ENCODE peak calls at places on chromosomes 16 and 17, in eight cellular contexts. D is astrocyte of the spinal cord, P is thoracic aorta, O is BJ, Z is lower lobe of right lung, L is coronary artery, Y is fibroblast of pulmonary artery, I is pancreas. M is an unnamed sample.

GRCh38 chr16:50836121-50836541 is 94.2 kb downstream of the CYLD start:
- DNase-seq in D (no peak), P (no peak), O (no peak), Z (no peak), L (no peak), Y (peak), I (no peak), M (no peak)

GRCh38 chr16:11188801-11189740 is 66.9 kb downstream of the SOCS1 start:
- DNase-seq in D (no peak), P (no peak), O (no peak), Z (no peak), L (no peak), Y (no peak), I (no peak), M (no peak)

GRCh38 chr17:50078430-50078829 is 16.7 kb upstream of the PDK2 start:
- DNase-seq in D (no peak), P (no peak), O (no peak), Z (no peak), L (no peak), Y (no peak), I (no peak), M (peak)

GRCh38 chr17:61856078-61856477 is 7.2 kb downstream of the BRIP1 start:
- DNase-seq in D (no peak), P (no peak), O (no peak), Z (no peak), L (no peak), Y (no peak), I (no peak), M (no peak)

GRCh38 chr17:78360371-78361226 is 722 bp upstream of the SOCS3 start:
- DNase-seq in D (peak), P (no peak), O (no peak), Z (peak), L (peak), Y (peak), I (peak), M (peak)

GRCh38 chr17:27968206-27968732 is 74.2 kb upstream of the NLK start:
- DNase-seq in D (no peak), P (no peak), O (no peak), Z (no peak), L (no peak), Y (no peak), I (peak), M (no peak)

GRCh38 chr16:78715673-78716072 is 616.2 kb downstream of the WWOX start:
- DNase-seq in D (no peak), P (no peak), O (no peak), Z (no peak), L (no peak), Y (no peak), I (no peak), M (no peak)

GRCh38 chr17:8698142-8699050 is 46.2 kb downstream of the CCDC42 start:
- DNase-seq in D (peak), P (peak), O (no peak), Z (no peak), L (peak), Y (peak), I (no peak), M (no peak)

GRCh38 chr16:55949518-55949917 is 74.3 kb upstream of the CES5A start:
- DNase-seq in D (no peak), P (no peak), O (no peak), Z (no peak), L (no peak), Y (no peak), I (no peak), M (no peak)

GRCh38 chr17:35766489-35766877 is 5.8 kb downstream of the C17orf50 start:
- DNase-seq in D (no peak), P (no peak), O (no peak), Z (no peak), L (no peak), Y (no peak), I (no peak), M (no peak)

GRCh38 chr16:21145738-21146137 is 4.9 kb downstream of the DNAH3 start:
- DNase-seq in D (no peak), P (no peak), O (no peak), Z (no peak), L (no peak), Y (no peak), I (no peak), M (no peak)

GRCh38 chr17:61235821-61236197 is 163.8 kb upstream of the TBX2 start:
- DNase-seq in D (peak), P (no peak), O (peak), Z (no peak), L (no peak), Y (peak), I (no peak), M (no peak)

GRCh38 chr17:17028059-17028877 is 14.0 kb upstream of the MPRIP start:
- DNase-seq in D (peak), P (no peak), O (peak), Z (peak), L (no peak), Y (peak), I (peak), M (peak)

GRCh38 chr17:74394977-74395376 is 27.7 kb downstream of the GPR142 start:
- DNase-seq in D (no peak), P (no peak), O (no peak), Z (no peak), L (no peak), Y (no peak), I (peak), M (no peak)

GRCh38 chr17:44552361-44552760 is 4.9 kb upstream of the FZD2 start:
- DNase-seq in D (no peak), P (no peak), O (no peak), Z (peak), L (no peak), Y (no peak), I (no peak), M (no peak)

GRCh38 chr17:52751051-52751450 is 592.5 kb upstream of the CA10 start:
- DNase-seq in D (no peak), P (no peak), O (no peak), Z (no peak), L (no peak), Y (no peak), I (no peak), M (no peak)

GRCh38 chr16:813204-813915 is 12.8 kb upstream of the GNG13 start:
- DNase-seq in D (no peak), P (no peak), O (no peak), Z (no peak), L (no peak), Y (peak), I (no peak), M (no peak)

GRCh38 chr17:76428511-76428910 is 24.4 kb downstream of the UBE2O start:
- DNase-seq in D (no peak), P (no peak), O (no peak), Z (no peak), L (no peak), Y (no peak), I (no peak), M (no peak)

GRCh38 chr17:16915752-16916556 is 56.0 kb downstream of the TNFRSF13B start:
- DNase-seq in D (no peak), P (no peak), O (no peak), Z (peak), L (no peak), Y (peak), I (peak), M (peak)

GRCh38 chr16:695355-696089 is 5.3 kb upstream of the WDR24 start:
- DNase-seq in D (no peak), P (no peak), O (no peak), Z (peak), L (no peak), Y (no peak), I (no peak), M (no peak)

GRCh38 chr17:8481089-8481488 is 45.4 kb downstream of the NDEL1 start:
- DNase-seq in D (no peak), P (no peak), O (no peak), Z (no peak), L (no peak), Y (no peak), I (no peak), M (no peak)

GRCh38 chr17:549197-550040 is 165.2 kb downstream of the VPS53 start:
- DNase-seq in D (peak), P (no peak), O (peak), Z (no peak), L (no peak), Y (no peak), I (no peak), M (no peak)

GRCh38 chr17:17205368-17206148 is 575 bp downstream of the PLD6 start:
- DNase-seq in D (peak), P (no peak), O (no peak), Z (peak), L (no peak), Y (no peak), I (peak), M (no peak)

GRCh38 chr17:44350733-44351226 is 5.7 kb downstream of the GRN start:
- DNase-seq in D (peak), P (no peak), O (no peak), Z (peak), L (no peak), Y (peak), I (peak), M (no peak)

GRCh38 chr16:77273815-77274214 is 74.6 kb downstream of the SYCE1L start:
- DNase-seq in D (peak), P (no peak), O (no peak), Z (no peak), L (no peak), Y (no peak), I (no peak), M (no peak)

GRCh38 chr16:31706318-31706717 is 167.3 kb upstream of the ZNF267 start:
- DNase-seq in D (no peak), P (no peak), O (no peak), Z (no peak), L (no peak), Y (no peak), I (no peak), M (no peak)

GRCh38 chr16:56302506-56302905 is 111.2 kb downstream of the GNAO1 start:
- DNase-seq in D (no peak), P (no peak), O (no peak), Z (no peak), L (no peak), Y (no peak), I (no peak), M (peak)

GRCh38 chr17:4256952-4257351 is 6.8 kb downstream of the ANKFY1 start:
- DNase-seq in D (no peak), P (no peak), O (no peak), Z (no peak), L (no peak), Y (no peak), I (no peak), M (no peak)

GRCh38 chr17:45121055-45121454 is 11.3 kb downstream of the PLCD3 start:
- DNase-seq in D (no peak), P (no peak), O (no peak), Z (no peak), L (no peak), Y (no peak), I (no peak), M (no peak)

GRCh38 chr17:65918921-65919546 is 272.9 kb downstream of the CEP112 start:
- DNase-seq in D (peak), P (no peak), O (no peak), Z (no peak), L (no peak), Y (peak), I (no peak), M (no peak)
- TF ChIP-seq CTCF in D (peak), P (peak), O (peak), Z (peak), L (no peak), Y (peak), I (no peak), M (peak)

GRCh38 chr17:68613739-68614298 is 12.7 kb upstream of the FAM20A start:
- DNase-seq in D (peak), P (no peak), O (no peak), Z (peak), L (no peak), Y (peak), I (no peak), M (no peak)
- TF ChIP-seq CTCF in D (peak), P (peak), O (peak), Z (peak), L (no peak), Y (peak), I (peak), M (peak)

GRCh38 chr17:15230866-15231265 is 34.3 kb downstream of the PMP22 start:
- DNase-seq in D (no peak), P (no peak), O (no peak), Z (no peak), L (no peak), Y (no peak), I (no peak), M (no peak)

GRCh38 chr17:15232517-15232915 is 32.6 kb downstream of the PMP22 start:
- DNase-seq in D (no peak), P (no peak), O (no peak), Z (no peak), L (no peak), Y (no peak), I (no peak), M (no peak)

GRCh38 chr17:15233971-15234370 is 31.2 kb downstream of the PMP22 start:
- DNase-seq in D (no peak), P (no peak), O (no peak), Z (no peak), L (no peak), Y (no peak), I (no peak), M (no peak)

GRCh38 chr17:15231851-15232516 is 33.1 kb downstream of the PMP22 start:
- DNase-seq in D (no peak), P (no peak), O (no peak), Z (no peak), L (no peak), Y (no peak), I (no peak), M (no peak)

DNA sequence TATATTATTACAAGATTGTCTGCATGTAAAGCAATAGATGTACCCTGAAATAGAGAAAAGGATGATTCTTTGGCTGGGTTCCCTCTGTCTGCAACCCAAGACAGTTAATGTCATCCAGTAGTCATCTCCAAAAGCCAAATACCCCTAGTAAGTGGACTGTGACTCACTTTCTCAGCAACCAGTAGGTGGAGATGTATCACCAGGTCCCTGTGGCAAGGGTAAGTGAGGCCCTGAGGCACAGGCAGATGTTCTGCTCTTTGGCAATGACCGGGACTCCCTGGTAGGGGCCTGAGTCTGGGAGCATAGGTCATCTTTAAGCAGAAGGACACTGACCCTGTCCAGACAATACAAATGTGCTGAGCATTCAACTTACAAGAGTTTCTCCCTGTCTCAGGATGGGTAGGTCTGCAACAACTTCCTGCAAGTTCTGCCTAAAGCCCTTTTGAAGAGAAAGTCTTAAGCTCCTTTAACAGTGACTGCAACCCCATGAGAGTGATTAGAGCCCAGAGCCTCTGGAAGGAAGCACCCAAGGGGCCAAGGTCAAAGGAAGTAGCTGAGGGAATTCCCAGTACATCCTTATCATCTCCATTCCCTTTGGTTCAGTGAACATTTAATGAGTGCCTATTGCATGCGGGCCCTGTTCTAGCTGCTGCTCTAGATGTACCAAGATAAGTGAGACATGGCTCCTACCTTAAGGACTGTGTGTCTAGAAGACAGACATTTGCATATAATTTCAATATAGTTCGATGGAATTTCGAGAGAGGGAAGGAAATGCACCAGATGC is 31.9 kb downstream of the PMP22 start:
- DNase-seq in D (peak), P (no peak), O (no peak), Z (no peak), L (no peak), Y (peak), I (no peak), M (no peak)
- TF ChIP-seq CTCF in D (peak), P (no peak), O (peak), Z (no peak), L (no peak), Y (peak), I (no peak), M (peak)

GRCh38 chr16:67305216-67306071 is 21.1 kb downstream of the KCTD19 start:
- DNase-seq in D (no peak), P (no peak), O (no peak), Z (no peak), L (no peak), Y (no peak), I (no peak), M (peak)
- TF ChIP-seq CTCF in D (no peak), P (no peak), O (no peak), Z (no peak), L (no peak), Y (no peak), I (no peak), M (no peak)

GRCh38 chr17:21286771-21287702 is 2.5 kb downstream of the MAP2K3 start:
- DNase-seq in D (no peak), P (no peak), O (no peak), Z (no peak), L (peak), Y (no peak), I (peak), M (no peak)

GRCh38 chr17:21284319-21285163 is at the start of gene MAP2K3:
- DNase-seq in D (peak), P (peak), O (peak), Z (peak), L (peak), Y (peak), I (peak), M (peak)

GRCh38 chr17:21283482-21284318 is 811 bp upstream of the MAP2K3 start:
- DNase-seq in D (no peak), P (no peak), O (no peak), Z (no peak), L (peak), Y (no peak), I (peak), M (no peak)

GRCh38 chr17:21286066-21286770 is 1.7 kb downstream of the MAP2K3 start:
- DNase-seq in D (peak), P (peak), O (peak), Z (peak), L (peak), Y (peak), I (peak), M (no peak)

DNA sequence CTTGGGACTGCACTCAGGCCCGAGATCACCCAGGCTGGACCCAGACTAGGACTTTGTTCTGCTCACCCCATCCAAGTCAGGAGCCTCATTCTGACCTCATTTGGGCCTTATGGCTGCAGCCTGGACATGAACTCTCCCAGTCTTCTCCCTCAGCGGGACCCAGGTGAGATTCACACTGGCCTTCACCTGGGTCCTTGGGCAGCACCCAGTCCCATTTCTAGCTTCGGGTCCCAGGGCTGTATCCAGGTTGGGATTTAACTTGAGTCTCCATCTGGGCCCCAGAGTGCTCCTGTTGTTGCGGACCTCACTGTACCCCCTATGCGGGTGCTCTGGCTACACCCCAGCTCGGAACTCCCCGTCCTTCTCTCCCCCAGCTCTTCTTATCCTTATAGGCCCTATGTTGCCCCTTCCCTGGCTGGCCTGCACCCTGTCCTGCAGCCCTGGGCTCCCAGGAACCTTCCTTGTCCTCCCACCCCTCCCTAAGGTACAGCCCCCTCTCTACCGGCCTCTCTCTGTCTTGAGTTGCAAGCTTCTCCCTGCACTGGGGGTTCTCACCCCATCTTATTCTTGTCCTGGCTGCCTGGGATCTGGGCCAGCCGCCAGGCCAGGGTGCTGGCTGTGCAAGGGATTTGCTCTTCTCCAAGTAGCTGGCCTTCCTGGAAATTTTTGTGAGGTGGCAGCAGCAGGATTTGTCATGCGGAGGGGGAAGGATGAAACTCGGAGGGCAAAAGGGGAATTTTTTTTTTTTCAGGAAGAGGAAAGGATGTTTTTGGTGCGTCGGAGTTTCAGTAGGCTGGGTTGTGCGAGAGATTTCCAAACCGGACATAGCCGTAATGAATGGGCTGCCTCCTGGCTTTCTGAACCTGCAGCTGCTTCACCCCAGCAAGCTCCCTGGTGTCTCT is 904 bp downstream of the MAP2K3 start:
- DNase-seq in D (no peak), P (no peak), O (no peak), Z (no peak), L (peak), Y (peak), I (peak), M (no peak)
- TF ChIP-seq CTCF in D (no peak), P (no peak), O (no peak), Z (no peak), L (no peak), Y (peak), I (no peak), M (no peak)

GRCh38 chr16:1914759-1915387 is 3.3 kb downstream of the HS3ST6 start:
- DNase-seq in D (no peak), P (no peak), O (no peak), Z (no peak), L (no peak), Y (no peak), I (no peak), M (no peak)

GRCh38 chr16:1916654-1916990 is 1.6 kb downstream of the HS3ST6 start:
- DNase-seq in D (no peak), P (no peak), O (no peak), Z (no peak), L (no peak), Y (no peak), I (no peak), M (no peak)

GRCh38 chr16:1917056-1917664 is 1.1 kb downstream of the HS3ST6 start:
- DNase-seq in D (no peak), P (no peak), O (no peak), Z (no peak), L (no peak), Y (no peak), I (no peak), M (no peak)

GRCh38 chr16:1917665-1918111 is 527 bp downstream of the HS3ST6 start:
- DNase-seq in D (no peak), P (no peak), O (no peak), Z (no peak), L (no peak), Y (no peak), I (no peak), M (no peak)

GRCh38 chr16:1915732-1916653 is 2.2 kb downstream of the HS3ST6 start:
- DNase-seq in D (no peak), P (no peak), O (no peak), Z (no peak), L (no peak), Y (no peak), I (no peak), M (no peak)
- TF ChIP-seq CTCF in D (no peak), P (no peak), O (no peak), Z (no peak), L (no peak), Y (no peak), I (no peak), M (no peak)

GRCh38 chr17:83067718-83068261 is 11.6 kb upstream of the METRNL start:
- DNase-seq in D (no peak), P (no peak), O (no peak), Z (no peak), L (peak), Y (no peak), I (peak), M (no peak)
- TF ChIP-seq CTCF in D (peak), P (no peak), O (no peak), Z (no peak), L (no peak), Y (no peak), I (no peak), M (peak)